ENCODE peak calls at places on chromosomes 13 and 19, in five cellular contexts. G is PC-3, H is neuronal stem cell, J is mammary epithelial cell, U is astrocyte. A is an unnamed sample. For H3K27me3, the result is how much of the 10 kb centered on the place peaks cover.

GRCh38 chr19:49677232-49677881 is at the start of gene PRMT1:
- DNase-seq in G (peak), U (no peak), H (no peak), J (no peak), A (peak)

GRCh38 chr19:14441041-14441938 is 8.2 kb downstream of the PKN1 start:
- DNase-seq in J (no peak), H (no peak), U (no peak), G (no peak), A (no peak)

GRCh38 chr19:10701955-10702307 is 692 bp downstream of the QTRT1 start:
- DNase-seq in J (no peak), G (peak), H (peak), U (no peak), A (no peak)

GRCh38 chr13:24842533-24843278 is 78.7 kb downstream of the RNF17 start:
- DNase-seq in U (no peak), J (peak), G (no peak), H (no peak), A (peak)

GRCh38 chr13:26022538-26023292 is 29.1 kb downstream of the SHISA2 start:
- DNase-seq in H (no peak), U (peak), G (peak), J (peak), A (peak)

GRCh38 chr13:94435604-94436226 is 43.8 kb downstream of the DCT start:
- DNase-seq in J (peak), G (peak), H (peak), U (peak), A (peak)

GRCh38 chr19:37986048-37986750 is 79.2 kb downstream of the SIPA1L3 start:
- DNase-seq in U (no peak), G (no peak), J (no peak), H (no peak), A (no peak)

GRCh38 chr19:43956827-43957226 is 5.8 kb downstream of the ZNF221 start:
- DNase-seq in J (no peak), H (no peak), U (no peak), G (no peak), A (no peak)

GRCh38 chr19:18860302-18860700 is 28.5 kb downstream of the UPF1 start:
- DNase-seq in J (no peak), U (no peak), H (no peak), G (no peak), A (no peak)

GRCh38 chr19:33358408-33358807 is 15.1 kb upstream of the CEBPG start:
- DNase-seq in U (no peak), H (no peak), J (peak), G (no peak), A (no peak)

GRCh38 chr19:31905980-31906948 is 439.1 kb upstream of the ZNF507 start:
- DNase-seq in G (no peak), J (no peak), H (no peak), U (no peak), A (no peak)

GRCh38 chr19:56637976-56638555 is 4.9 kb upstream of the SMIM17 start:
- DNase-seq in H (peak), U (peak), J (peak), G (peak), A (peak)

GRCh38 chr19:18669524-18669817 is 14.0 kb upstream of the CRTC1 start:
- DNase-seq in U (peak), G (no peak), H (no peak), J (no peak), A (no peak)

GRCh38 chr13:30976041-30976440 is 43.6 kb downstream of the TEX26 start:
- DNase-seq in J (no peak), H (no peak), G (no peak), U (no peak), A (no peak)

GRCh38 chr13:44031555-44031954 is 151.9 kb downstream of the LACC1 start:
- DNase-seq in U (no peak), H (no peak), J (no peak), G (no peak), A (no peak)

GRCh38 chr19:54164369-54165068 is 5.0 kb upstream of the LENG1 start:
- DNase-seq in J (no peak), U (peak), G (peak), H (no peak), A (peak)

GRCh38 chr13:35475131-35475959 is 1.1 kb downstream of the MAB21L1 start:
- DNase-seq in U (peak), H (peak), J (peak), G (no peak), A (peak)

GRCh38 chr13:41668130-41668757 is 210.9 kb downstream of the RGCC start:
- DNase-seq in G (peak), J (peak), H (peak), U (peak), A (peak)

GRCh38 chr13:59710995-59711701 is 452.6 kb downstream of the DIAPH3 start:
- DNase-seq in G (no peak), H (no peak), U (peak), J (no peak), A (peak)

GRCh38 chr13:25688524-25688923 is 316.8 kb downstream of the ATP8A2 start:
- DNase-seq in G (no peak), U (no peak), J (no peak), H (no peak), A (no peak)

GRCh38 chr13:66765559-66765958 is 464.6 kb downstream of the PCDH9 start:
- DNase-seq in J (no peak), G (no peak), H (no peak), U (no peak), A (no peak)

GRCh38 chr13:40016953-40017660 is 361.6 kb downstream of the COG6 start:
- DNase-seq in G (peak), U (no peak), H (no peak), J (no peak), A (no peak)

GRCh38 chr13:64505511-64505910 is 2724.6 kb downstream of the PCDH9 start:
- DNase-seq in G (peak), H (no peak), J (peak), U (peak), A (peak)

GRCh38 chr19:3036119-3036794 is 7.2 kb upstream of the TLE2 start:
- DNase-seq in H (peak), J (peak), G (peak), U (peak), A (peak)
- H3K27me3 ChIP-seq in H (under half), J (under half), G (under half), U (under half), A (under half)

DNA sequence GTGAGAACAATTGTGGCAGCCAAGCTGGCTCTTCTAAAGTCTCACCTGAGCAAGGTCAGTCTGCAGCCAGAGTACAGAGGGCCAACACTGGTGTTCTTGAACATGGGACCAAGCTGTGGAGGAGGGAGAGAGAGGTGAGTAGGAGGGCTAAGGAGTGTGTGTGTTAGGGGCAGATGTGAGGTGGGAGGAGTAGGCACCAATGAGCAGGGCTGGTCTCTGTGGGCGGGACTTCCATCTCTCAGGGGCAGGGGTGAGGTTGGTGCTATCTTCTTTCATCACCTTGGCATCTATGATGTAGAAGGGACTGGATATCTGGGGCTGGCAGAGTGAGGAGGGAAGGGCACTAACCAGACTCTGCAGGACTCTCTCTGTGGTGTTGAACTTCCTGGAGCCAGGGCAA is 72.4 kb downstream of the MBD3L1 start:
- DNase-seq in G (no peak), H (no peak), J (no peak), U (no peak), A (no peak)
- H3K9ac ChIP-seq in G (no peak), H (no peak), J (no peak), U (no peak), A (no peak)

GRCh38 chr19:3372413-3372812 is 6.0 kb downstream of the NFIC start:
- DNase-seq in J (no peak), U (no peak), H (no peak), G (no peak), A (no peak)

GRCh38 chr19:3375221-3376088 is 9.1 kb downstream of the NFIC start:
- DNase-seq in J (no peak), G (no peak), U (peak), H (no peak), A (peak)

GRCh38 chr19:3373971-3374368 is 7.6 kb downstream of the NFIC start:
- DNase-seq in U (no peak), J (no peak), G (no peak), H (no peak), A (no peak)

GRCh38 chr19:3370728-3371591 is 4.6 kb downstream of the NFIC start:
- DNase-seq in J (no peak), U (no peak), H (no peak), G (no peak), A (no peak)

DNA sequence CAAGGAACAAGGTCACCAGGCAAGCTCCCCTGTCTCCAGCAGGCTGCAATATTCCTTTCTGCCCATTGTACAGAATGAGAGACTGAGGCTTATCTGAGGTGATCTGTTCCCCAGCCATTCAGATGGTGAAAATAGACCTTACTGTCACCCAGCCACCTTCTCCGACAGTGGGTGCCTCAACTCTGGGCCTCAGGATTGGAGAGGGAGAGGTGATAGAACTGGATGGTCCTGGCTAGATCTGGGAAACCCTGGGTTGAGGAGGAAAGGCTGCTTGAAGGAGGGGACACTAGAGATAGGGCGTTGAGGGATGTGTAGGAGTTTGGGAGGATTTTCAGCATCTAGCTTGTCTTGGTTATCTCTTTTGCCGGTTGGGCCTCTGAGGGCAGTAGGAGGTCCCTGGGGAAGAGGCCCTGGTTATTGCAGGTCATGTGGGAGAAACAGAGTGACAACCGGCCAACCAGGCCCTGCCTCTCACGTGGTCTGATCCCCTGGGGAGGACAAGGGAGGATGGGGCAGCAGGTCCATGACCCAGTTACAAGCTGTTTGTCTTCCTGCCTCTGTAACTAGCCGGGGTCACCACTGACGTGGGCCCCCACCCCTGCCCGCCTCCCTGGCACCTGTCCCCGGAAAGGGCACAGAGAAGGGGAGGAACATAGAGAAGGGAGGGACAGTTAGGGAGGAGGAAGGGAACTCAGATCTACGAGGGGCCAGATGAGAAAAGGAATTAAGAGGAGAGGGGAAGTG is 8.2 kb downstream of the NFIC start:
- DNase-seq in H (no peak), U (no peak), G (no peak), J (no peak), A (no peak)
- H3K4me3 ChIP-seq in H (no peak), U (no peak), G (no peak), J (no peak), A (no peak)

DNA sequence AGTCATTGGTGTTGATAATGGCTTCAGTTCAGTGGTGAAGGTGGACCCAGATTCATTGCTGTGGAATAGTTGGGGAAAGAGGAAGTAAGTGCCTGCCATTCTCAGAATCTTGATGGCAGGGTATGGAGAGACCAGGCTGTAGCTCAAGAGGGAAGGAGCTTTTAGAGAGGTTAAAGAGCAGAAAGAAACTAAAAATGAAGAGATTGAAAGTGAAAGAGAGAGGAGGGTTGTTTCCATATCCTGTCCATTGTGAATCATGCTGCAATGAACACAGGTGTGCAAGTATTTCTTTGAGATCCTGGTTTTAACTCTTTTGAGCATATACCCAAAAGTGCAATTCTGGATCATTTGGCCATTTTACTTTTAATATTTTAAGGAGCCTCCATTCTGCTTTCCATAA is 12.5 kb downstream of the GJB6 start:
- DNase-seq in G (no peak), U (no peak), J (no peak), H (no peak), A (no peak)
- H3K27me3 ChIP-seq in G (under half), U (under half), J (under half), H (under half), A (under half)

GRCh38 chr19:17357078-17357666 is 19.8 kb downstream of the GTPBP3 start:
- DNase-seq in H (no peak), J (no peak), G (no peak), U (no peak), A (no peak)
- H3K9ac ChIP-seq in H (no peak), J (no peak), G (no peak), U (no peak), A (no peak)

GRCh38 chr19:46615966-46616365 is 8.9 kb downstream of the PTGIR start:
- DNase-seq in H (no peak), U (no peak), G (no peak), J (no peak), A (no peak)
- H3K4me3 ChIP-seq in H (no peak), U (no peak), G (no peak), J (no peak), A (no peak)

DNA sequence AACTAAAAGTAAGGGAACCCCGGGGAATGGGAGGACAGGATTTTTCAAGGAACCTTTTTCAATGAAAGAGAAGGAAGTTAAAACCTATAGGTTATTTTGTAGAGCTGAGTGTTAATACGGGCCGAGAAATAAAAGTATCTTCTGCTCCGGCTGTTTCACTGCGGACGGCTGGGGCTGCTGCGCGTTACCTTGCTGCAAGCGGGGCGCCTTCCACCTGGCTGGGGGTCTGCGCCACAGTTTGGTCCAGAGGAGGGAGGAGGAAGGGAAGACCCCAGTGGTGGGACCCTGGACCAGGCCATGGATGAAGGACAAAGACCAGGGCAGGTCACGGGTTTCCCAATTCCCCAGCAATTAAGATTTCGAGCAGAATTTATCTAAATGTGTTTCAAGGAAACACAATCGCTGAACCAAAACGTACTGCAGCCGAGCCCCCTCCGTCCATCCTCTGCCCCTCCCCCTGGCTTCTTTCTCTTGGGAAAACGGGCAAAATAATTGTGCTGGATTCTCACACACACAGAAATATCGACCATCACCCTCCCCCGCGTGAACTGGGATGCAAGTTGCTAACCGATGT is 2.9 kb downstream of the SOX1 start:
- DNase-seq in H (no peak), J (no peak), U (no peak), G (no peak), A (no peak)
- H3K27me3 ChIP-seq in H (under half), J (half or more), U (half or more), G (under half), A (half or more)

GRCh38 chr13:72004975-72005374 is 138.0 kb upstream of the DACH1 start:
- DNase-seq in G (peak), U (peak), J (no peak), H (peak), A (peak)

DNA sequence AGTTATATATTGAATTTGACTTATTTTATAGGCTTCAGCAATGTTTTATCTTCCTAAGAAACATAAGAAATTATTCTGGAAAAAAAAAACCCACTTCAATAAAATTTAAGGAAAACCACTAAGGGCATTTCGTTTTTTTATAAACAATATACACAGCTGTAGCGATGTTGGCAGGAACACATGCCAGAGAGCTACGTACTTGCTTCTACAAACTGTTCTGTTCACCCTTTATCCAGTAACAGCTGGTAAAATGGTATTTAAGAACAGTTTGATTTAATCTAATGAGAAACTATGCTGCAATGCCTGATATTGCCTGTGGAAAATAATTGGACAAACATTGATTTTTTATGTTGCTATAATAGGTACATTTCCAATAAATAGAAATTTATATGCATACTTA is 137.2 kb upstream of the DACH1 start:
- DNase-seq in H (no peak), G (no peak), U (peak), J (no peak), A (peak)
- H3K9ac ChIP-seq in H (no peak), G (no peak), U (no peak), J (no peak), A (no peak)

GRCh38 chr19:1065606-1066109 is 1.3 kb upstream of the ARHGAP45 start:
- DNase-seq in G (peak), H (no peak), J (peak), U (no peak), A (no peak)

GRCh38 chr19:1063909-1064660 is 2.9 kb upstream of the ARHGAP45 start:
- DNase-seq in U (no peak), H (no peak), G (peak), J (no peak), A (no peak)

GRCh38 chr19:1066251-1066747 is 668 bp upstream of the ARHGAP45 start:
- DNase-seq in J (no peak), G (peak), H (no peak), U (no peak), A (no peak)

GRCh38 chr19:1063030-1063908 is 3.7 kb upstream of the ARHGAP45 start:
- DNase-seq in G (peak), U (no peak), J (no peak), H (no peak), A (no peak)

DNA sequence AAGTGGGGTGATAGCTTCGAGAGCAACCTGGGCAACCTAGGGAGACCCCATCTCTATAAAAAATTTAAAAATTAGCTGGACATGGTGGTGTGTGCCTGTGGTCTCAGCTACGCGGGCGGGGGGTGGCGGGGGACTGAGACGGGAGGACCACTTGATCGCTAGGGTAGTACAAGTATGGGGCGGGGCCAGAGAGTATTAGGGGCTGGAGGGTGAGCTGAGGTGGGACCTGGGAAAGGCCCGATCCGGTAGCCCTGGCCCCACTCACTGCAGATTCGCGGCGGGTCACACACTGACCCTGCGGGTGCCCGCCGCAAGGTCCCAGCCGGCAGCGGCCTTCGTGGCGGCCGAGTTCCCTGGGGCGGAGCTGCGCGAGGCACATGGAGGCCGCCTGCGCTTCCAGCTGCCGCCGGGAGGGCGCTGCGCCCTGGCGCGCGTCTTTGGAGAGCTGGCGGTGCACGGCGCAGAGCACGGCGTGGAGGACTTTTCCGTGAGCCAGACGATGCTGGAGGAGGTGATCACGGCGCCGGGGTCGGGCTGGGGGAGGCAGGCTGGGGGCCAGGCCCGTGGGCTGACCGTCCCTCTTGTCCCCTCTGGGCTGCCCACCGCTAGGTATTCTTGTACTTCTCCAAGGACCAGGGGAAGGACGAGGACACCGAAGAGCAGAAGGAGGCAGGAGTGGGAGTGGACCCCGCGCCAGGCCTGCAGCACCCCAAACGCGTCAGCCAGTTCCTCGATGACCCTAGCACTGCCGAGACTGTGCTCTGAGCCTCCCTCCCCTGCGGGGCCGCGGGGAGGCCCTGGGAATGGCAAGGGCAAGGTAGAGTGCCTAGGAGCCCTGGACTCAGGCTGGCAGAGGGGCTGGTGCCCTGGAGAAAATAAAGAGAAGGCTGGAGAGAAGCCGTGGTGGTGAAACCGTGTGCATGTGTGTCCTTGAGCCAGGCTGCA is 2.0 kb upstream of the ARHGAP45 start:
- DNase-seq in J (peak), U (peak), G (peak), H (no peak), A (peak)
- H3K4me3 ChIP-seq in J (no peak), U (no peak), G (no peak), H (peak), A (no peak)

A was measured in adipocyte.